ENCODE peak calls at places on chromosomes 11 and 22, in six cellular contexts. J, V, N, Z, U and F are unnamed samples.

GRCh38 chr11:65315204-65315865 is 669 bp downstream of the CDC42EP2 start:
- DNase-seq in J (peak), V (peak), N (peak), Z (peak), U (peak), F (no peak)

GRCh38 chr11:103699656-103700055 is 336.8 kb upstream of the DDI1 start:
- DNase-seq in J (no peak), V (no peak), N (no peak), Z (no peak), U (no peak), F (no peak)

GRCh38 chr11:21258414-21258813 is 589.0 kb downstream of the NELL1 start:
- DNase-seq in J (no peak), V (no peak), N (no peak), Z (no peak), U (no peak), F (no peak)

GRCh38 chr22:39360242-39360641 is 10.5 kb downstream of the SYNGR1 start:
- DNase-seq in J (no peak), V (no peak), N (no peak), Z (no peak), U (no peak), F (no peak)

GRCh38 chr11:112652786-112653390 is 308.3 kb upstream of the NCAM1 start:
- DNase-seq in J (no peak), V (no peak), N (no peak), Z (no peak), U (no peak), F (no peak)

GRCh38 chr22:20584872-20585639 is 77.6 kb downstream of the MED15 start:
- DNase-seq in J (peak), V (no peak), N (no peak), Z (peak), U (no peak), F (no peak)

GRCh38 chr11:65642014-65642671 is 4.2 kb downstream of the SIPA1 start:
- DNase-seq in J (peak), V (no peak), N (no peak), Z (no peak), U (no peak), F (no peak)

GRCh38 chr11:117189191-117189940 is 9.8 kb upstream of the TAGLN start:
- DNase-seq in J (peak), V (no peak), N (no peak), Z (no peak), U (no peak), F (peak)

GRCh38 chr11:67423891-67424613 is 4.2 kb upstream of the RPS6KB2 start:
- DNase-seq in J (no peak), V (no peak), N (no peak), Z (no peak), U (no peak), F (no peak)

DNA sequence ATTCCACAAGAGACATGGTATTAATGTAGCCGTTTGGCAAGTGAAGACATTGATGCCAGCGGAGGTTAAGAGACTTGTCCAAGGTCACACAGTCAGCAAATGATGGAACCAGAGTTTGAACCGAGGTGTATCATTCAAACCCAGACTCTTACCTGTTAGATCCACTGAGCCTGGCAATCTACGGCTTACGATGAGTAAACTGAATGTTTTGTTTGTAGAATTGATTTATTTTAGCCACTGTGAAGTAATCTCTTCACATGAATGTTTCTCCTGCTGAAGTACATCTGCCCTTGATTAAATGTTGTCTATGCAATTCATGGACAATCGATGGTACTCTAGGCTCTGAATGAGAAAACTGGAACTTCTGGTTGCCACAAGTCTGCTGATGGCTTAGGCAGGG is 155.5 kb upstream of the NAV2 start:
- DNase-seq in J (no peak), V (no peak), N (no peak), Z (no peak), U (no peak), F (no peak)
- TF ChIP-seq CTCF in J (no peak), V (no peak), N (no peak), Z (no peak), U (no peak), F (no peak)

DNA sequence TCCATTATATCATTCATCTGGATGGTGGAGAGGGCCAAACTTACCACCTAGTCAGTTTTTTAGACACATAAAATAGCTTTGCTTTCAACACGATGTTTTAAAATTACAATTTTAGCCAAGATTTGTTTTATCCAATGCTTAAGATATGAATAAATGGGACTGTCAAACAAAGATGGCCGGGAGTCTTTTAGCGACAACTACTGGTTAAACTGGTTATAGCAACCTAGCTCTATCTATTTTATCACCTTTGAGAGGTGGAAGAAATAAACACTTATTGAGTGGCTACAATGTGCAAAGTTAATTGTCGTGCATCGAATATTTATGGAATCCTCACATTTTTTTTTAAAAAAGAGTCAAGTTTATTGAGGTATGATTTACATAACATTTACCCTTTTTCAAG is 279.8 kb downstream of the MIAT start:
- DNase-seq in J (no peak), V (no peak), N (no peak), Z (no peak), U (no peak), F (no peak)
- TF ChIP-seq CTCF in J (no peak), V (no peak), N (no peak), Z (no peak), U (no peak), F (no peak)

GRCh38 chr11:119533462-119533861 is 110.5 kb upstream of the THY1 start:
- DNase-seq in J (peak), V (no peak), N (no peak), Z (no peak), U (no peak), F (peak)

GRCh38 chr11:119538748-119539147 is 115.8 kb upstream of the THY1 start:
- DNase-seq in J (no peak), V (no peak), N (no peak), Z (no peak), U (no peak), F (peak)

GRCh38 chr11:119537641-119538253 is 114.8 kb upstream of the THY1 start:
- DNase-seq in J (no peak), V (no peak), N (no peak), Z (no peak), U (no peak), F (no peak)

GRCh38 chr11:119533931-119534694 is 111.1 kb upstream of the THY1 start:
- DNase-seq in J (peak), V (peak), N (peak), Z (peak), U (peak), F (peak)

GRCh38 chr11:119536801-119537200 is 113.8 kb upstream of the THY1 start:
- DNase-seq in J (no peak), V (no peak), N (no peak), Z (no peak), U (no peak), F (peak)
- TF ChIP-seq CTCF in J (no peak), V (no peak), N (no peak), Z (no peak), U (no peak), F (no peak)

DNA sequence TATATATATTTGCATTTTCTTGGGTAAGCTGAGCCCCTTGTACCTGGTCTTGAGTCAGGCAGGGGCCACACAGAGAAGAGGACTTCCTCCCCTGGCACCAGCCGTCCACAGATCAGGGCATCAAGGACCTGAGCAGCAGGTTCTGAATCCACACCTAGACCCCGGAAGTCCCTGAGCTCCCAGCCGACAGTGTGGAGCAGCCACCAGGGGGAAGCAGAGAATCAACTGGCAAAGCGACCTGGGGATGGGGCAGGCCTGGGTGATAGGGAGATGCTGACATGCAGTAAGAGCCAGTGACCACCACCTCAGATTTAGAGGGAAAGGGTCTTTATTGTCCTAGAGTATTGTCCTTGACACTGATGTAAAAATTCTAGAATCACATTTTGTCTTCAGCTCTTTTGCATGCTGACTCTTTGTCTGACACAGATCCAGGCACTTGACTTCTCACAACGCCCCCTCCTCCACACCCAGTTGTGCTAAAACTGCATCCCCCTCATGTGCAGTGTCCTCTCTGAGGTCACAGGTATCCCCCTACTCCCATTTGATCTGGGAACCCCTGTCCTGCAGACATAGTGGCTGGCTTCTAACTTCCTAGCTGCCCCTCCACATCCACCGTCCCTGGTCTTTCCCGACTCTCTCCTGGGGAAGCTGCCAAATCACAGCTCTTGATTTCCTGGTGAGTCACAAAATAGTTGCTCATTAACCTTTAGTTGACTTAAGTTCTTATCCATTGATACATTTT is 109.3 kb downstream of the GGTLC2 start:
- DNase-seq in J (peak), V (peak), N (peak), Z (no peak), U (peak), F (peak)
- TF ChIP-seq CTCF in J (peak), V (no peak), N (peak), Z (peak), U (no peak), F (peak)

GRCh38 chr22:44351685-44352377 is 39.1 kb upstream of the SHISAL1 start:
- DNase-seq in J (no peak), V (no peak), N (no peak), Z (no peak), U (no peak), F (no peak)

GRCh38 chr22:44347549-44347948 is 34.8 kb upstream of the SHISAL1 start:
- DNase-seq in J (no peak), V (no peak), N (no peak), Z (no peak), U (no peak), F (no peak)

GRCh38 chr22:44347098-44347497 is 34.3 kb upstream of the SHISAL1 start:
- DNase-seq in J (no peak), V (no peak), N (no peak), Z (no peak), U (no peak), F (no peak)

GRCh38 chr22:44351037-44351436 is 38.3 kb upstream of the SHISAL1 start:
- DNase-seq in J (no peak), V (no peak), N (no peak), Z (no peak), U (no peak), F (no peak)

GRCh38 chr22:44348963-44349950 is 36.5 kb upstream of the SHISAL1 start:
- DNase-seq in J (no peak), V (no peak), N (no peak), Z (no peak), U (no peak), F (no peak)
- TF ChIP-seq CTCF in J (no peak), V (no peak), N (no peak), Z (no peak), U (no peak), F (no peak)

DNA sequence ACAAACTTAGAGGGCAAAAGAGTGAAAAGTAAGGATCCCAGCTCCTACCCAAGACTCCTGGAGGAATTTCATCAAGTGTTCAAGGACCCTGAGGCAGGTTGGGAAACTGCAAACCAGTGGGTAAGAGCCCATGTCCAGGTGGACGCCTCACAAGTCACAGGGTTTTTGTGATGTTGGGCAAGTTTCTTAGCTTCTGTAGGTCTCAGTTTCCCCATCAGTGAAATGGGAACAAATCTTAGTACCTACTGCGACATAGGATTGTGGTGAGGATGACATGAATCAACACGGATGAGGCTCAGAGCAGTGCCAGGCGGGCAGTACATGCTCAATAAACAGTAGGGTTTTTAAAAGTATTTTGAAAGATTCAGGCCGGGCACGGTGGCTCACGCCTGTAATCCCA is 17.3 kb upstream of the CDC42EP1 start:
- DNase-seq in J (no peak), V (no peak), N (no peak), Z (no peak), U (no peak), F (no peak)
- TF ChIP-seq CTCF in J (no peak), V (no peak), N (no peak), Z (no peak), U (no peak), F (no peak)

DNA sequence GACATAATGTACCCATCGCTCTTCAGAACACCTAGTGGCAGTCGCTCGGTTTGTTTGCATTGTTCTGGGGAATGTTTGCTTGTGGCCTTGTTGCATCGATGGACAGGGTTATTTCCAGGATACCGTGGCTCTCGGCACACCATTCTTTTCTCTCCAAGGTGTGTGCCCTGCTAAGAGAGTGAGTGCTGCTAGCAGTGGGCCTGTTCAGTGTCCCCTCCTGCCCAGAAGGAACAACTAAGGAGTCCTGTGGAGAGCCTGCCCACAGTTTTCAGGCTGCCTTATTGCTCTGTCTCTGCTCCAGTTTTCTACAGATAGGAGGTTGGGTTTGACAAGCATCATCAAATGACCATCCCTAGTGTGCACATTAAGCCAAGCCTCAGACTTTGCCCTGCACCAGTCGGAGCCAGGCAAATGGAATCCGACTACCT is 1.4 kb downstream of the CRY2 start:
- DNase-seq in J (no peak), V (no peak), N (no peak), Z (no peak), U (peak), F (no peak)
- TF ChIP-seq CTCF in J (no peak), V (no peak), N (no peak), Z (no peak), U (no peak), F (no peak)